ENCODE peak calls at places on chromosome 10, in seven cellular contexts. O is IMR-90, B is adrenal gland, F is A549, V is heart left ventricle, Q is uterus, A is gastrocnemius medialis. Y is an unnamed sample.

GRCh38 chr10:88670497-88670896 is 6.3 kb downstream of the LIPF start:
- DNase-seq in B (peak), Q (no peak), A (no peak), V (no peak), O (no peak), F (no peak), Y (no peak)

GRCh38 chr10:35336084-35336831 is at the start of gene CCNY:
- DNase-seq in A (peak), B (peak), O (peak), Q (peak), F (peak), V (peak), Y (peak)

GRCh38 chr10:74910604-74911355 is 84.4 kb downstream of the KAT6B start:
- DNase-seq in F (no peak), B (no peak), Q (no peak), O (peak), A (no peak), V (no peak), Y (no peak)

GRCh38 chr10:101136007-101136707 is 5.1 kb downstream of the TLX1 start:
- DNase-seq in F (no peak), Q (no peak), B (no peak), V (no peak), O (no peak), A (no peak), Y (no peak)

GRCh38 chr10:129949411-129950335 is 14.4 kb downstream of the EBF3 start:
- DNase-seq in B (no peak), O (peak), Q (peak), F (no peak), V (peak), A (peak), Y (peak)

GRCh38 chr10:8392216-8392615 is 337.7 kb downstream of the GATA3 start:
- DNase-seq in F (peak), V (no peak), A (no peak), B (no peak), Q (no peak), O (peak), Y (no peak)

GRCh38 chr10:86668297-86669165 is at the start of gene LDB3:
- DNase-seq in F (no peak), Q (peak), O (peak), B (no peak), A (peak), V (peak), Y (no peak)

GRCh38 chr10:3169271-3169670 is 3.3 kb downstream of the PITRM1 start:
- DNase-seq in V (no peak), Q (no peak), O (no peak), B (no peak), F (no peak), A (no peak), Y (peak)

GRCh38 chr10:126908225-126908624 is 3.0 kb downstream of the DOCK1 start:
- DNase-seq in B (no peak), F (no peak), Q (no peak), O (no peak), V (no peak), A (no peak), Y (no peak)

GRCh38 chr10:114491933-114492332 is 87.6 kb upstream of the AFAP1L2 start:
- DNase-seq in B (peak), F (no peak), A (no peak), Q (no peak), O (no peak), V (no peak), Y (no peak)

GRCh38 chr10:103613616-103614015 is 120.1 kb downstream of the NEURL1 start:
- DNase-seq in F (no peak), O (no peak), V (no peak), B (no peak), Q (no peak), A (peak), Y (no peak)

GRCh38 chr10:132384618-132385510 is 12.1 kb upstream of the PWWP2B start:
- DNase-seq in O (no peak), A (no peak), B (no peak), Q (peak), V (peak), F (no peak), Y (no peak)

GRCh38 chr10:89374716-89375115 is 3.1 kb upstream of the IFIT1B start:
- DNase-seq in F (no peak), O (no peak), Q (no peak), V (no peak), A (no peak), B (no peak), Y (no peak)

GRCh38 chr10:80855348-80855971 is 317.8 kb downstream of the SH2D4B start:
- DNase-seq in F (peak), O (no peak), V (no peak), A (no peak), B (peak), Q (no peak), Y (no peak)

GRCh38 chr10:24483701-24484100 is 240.0 kb downstream of the ARHGAP21 start:
- DNase-seq in F (peak), V (no peak), Q (no peak), O (peak), A (no peak), B (peak), Y (peak)

GRCh38 chr10:130728531-130729215 is 582.8 kb downstream of the TCERG1L start:
- DNase-seq in O (no peak), Q (no peak), V (no peak), F (no peak), A (no peak), B (no peak), Y (no peak)

GRCh38 chr10:120987359-120987758 is 136.2 kb downstream of the WDR11 start:
- DNase-seq in O (no peak), V (no peak), A (no peak), F (no peak), B (no peak), Q (no peak), Y (peak)

GRCh38 chr10:132893090-132893489 is 49.3 kb downstream of the CFAP46 start:
- DNase-seq in O (no peak), F (no peak), Q (peak), V (peak), B (no peak), A (no peak), Y (no peak)

GRCh38 chr10:79221110-79222051 is 125.9 kb upstream of the PPIF start:
- DNase-seq in A (no peak), O (peak), B (peak), V (peak), Q (peak), F (no peak), Y (no peak)

GRCh38 chr10:5014936-5015335 is 11.3 kb upstream of the AKR1C2 start:
- DNase-seq in Q (no peak), B (peak), V (no peak), A (no peak), F (peak), O (no peak), Y (no peak)

GRCh38 chr10:71289421-71290130 is 29.5 kb upstream of the SLC29A3 start:
- DNase-seq in B (no peak), Q (no peak), V (no peak), A (no peak), O (no peak), F (no peak), Y (no peak)

GRCh38 chr10:29555746-29556481 is 78.9 kb downstream of the SVIL start:
- DNase-seq in V (no peak), A (no peak), Q (peak), B (no peak), O (peak), F (no peak), Y (peak)

GRCh38 chr10:128274938-128275337 is 148.7 kb upstream of the MKI67 start:
- DNase-seq in V (no peak), B (peak), Q (no peak), A (peak), O (no peak), F (no peak), Y (no peak)

GRCh38 chr10:79077488-79078173 is 8.9 kb downstream of the ZMIZ1 start:
- DNase-seq in A (no peak), Q (no peak), B (no peak), F (no peak), O (no peak), V (peak), Y (no peak)

GRCh38 chr10:129956902-129957673 is 7.0 kb downstream of the EBF3 start:
- DNase-seq in A (no peak), O (no peak), F (no peak), V (no peak), B (no peak), Q (no peak), Y (no peak)

GRCh38 chr10:132516771-132517725 is 20.5 kb upstream of the INPP5A start:
- DNase-seq in Q (peak), F (peak), V (peak), A (peak), O (peak), B (peak), Y (peak)

GRCh38 chr10:68184546-68184945 is 47.4 kb downstream of the ATOH7 start:
- DNase-seq in F (no peak), A (no peak), Q (no peak), B (peak), O (no peak), V (no peak), Y (no peak)

GRCh38 chr10:90751107-90751997 is 106.5 kb downstream of the HTR7 start:
- DNase-seq in O (peak), F (peak), A (no peak), Q (no peak), B (peak), V (no peak), Y (peak)

GRCh38 chr10:71780161-71780560 is 6.8 kb upstream of the VSIR start:
- DNase-seq in Q (no peak), O (no peak), V (peak), F (no peak), A (no peak), B (no peak), Y (no peak)

GRCh38 chr10:114102253-114102652 is 58.6 kb downstream of the ADRB1 start:
- DNase-seq in F (no peak), A (no peak), B (no peak), V (no peak), O (peak), Q (no peak), Y (no peak)

GRCh38 chr10:131567279-131568162 is 256.0 kb upstream of the TCERG1L start:
- DNase-seq in F (no peak), A (no peak), V (no peak), O (no peak), B (no peak), Q (no peak), Y (no peak)

GRCh38 chr10:102752266-102752930 is 8.7 kb downstream of the WBP1L start:
- DNase-seq in V (no peak), Q (peak), O (peak), F (no peak), A (peak), B (peak), Y (peak)

GRCh38 chr10:117553815-117554172 is 11.2 kb downstream of the EMX2 start:
- DNase-seq in O (no peak), V (no peak), F (no peak), Q (no peak), A (no peak), B (no peak), Y (peak)

GRCh38 chr10:117554371-117554770 is 11.8 kb downstream of the EMX2 start:
- DNase-seq in B (no peak), O (no peak), V (no peak), A (no peak), F (no peak), Q (no peak), Y (no peak)

GRCh38 chr10:117552156-117552620 is 9.6 kb downstream of the EMX2 start:
- DNase-seq in A (no peak), V (no peak), F (no peak), O (no peak), Q (peak), B (no peak), Y (peak)

GRCh38 chr10:117552759-117553158 is 10.2 kb downstream of the EMX2 start:
- DNase-seq in Q (no peak), O (no peak), V (no peak), F (no peak), B (no peak), A (no peak), Y (peak)

GRCh38 chr10:117553171-117553814 is 10.7 kb downstream of the EMX2 start:
- DNase-seq in O (no peak), V (no peak), Q (peak), B (no peak), F (no peak), A (no peak), Y (peak)
- TF ChIP-seq CTCF in O (no peak), V (no peak), Q (peak), B (no peak), F (no peak), A (no peak), Y (no peak)

GRCh38 chr10:78038791-78039547 is 5.3 kb downstream of the RPS24 start:
- DNase-seq in B (no peak), Q (no peak), F (no peak), V (no peak), A (no peak), O (no peak), Y (no peak)

GRCh38 chr10:78042752-78043104 is 9.1 kb downstream of the RPS24 start:
- DNase-seq in F (no peak), A (no peak), O (no peak), V (no peak), B (no peak), Q (no peak), Y (no peak)

GRCh38 chr10:78042058-78042751 is 8.5 kb downstream of the RPS24 start:
- DNase-seq in V (no peak), O (no peak), B (no peak), A (no peak), Q (no peak), F (no peak), Y (no peak)

GRCh38 chr10:78039743-78040142 is 6.1 kb downstream of the RPS24 start:
- DNase-seq in A (no peak), V (no peak), F (no peak), O (no peak), Q (no peak), B (no peak), Y (no peak)

DNA sequence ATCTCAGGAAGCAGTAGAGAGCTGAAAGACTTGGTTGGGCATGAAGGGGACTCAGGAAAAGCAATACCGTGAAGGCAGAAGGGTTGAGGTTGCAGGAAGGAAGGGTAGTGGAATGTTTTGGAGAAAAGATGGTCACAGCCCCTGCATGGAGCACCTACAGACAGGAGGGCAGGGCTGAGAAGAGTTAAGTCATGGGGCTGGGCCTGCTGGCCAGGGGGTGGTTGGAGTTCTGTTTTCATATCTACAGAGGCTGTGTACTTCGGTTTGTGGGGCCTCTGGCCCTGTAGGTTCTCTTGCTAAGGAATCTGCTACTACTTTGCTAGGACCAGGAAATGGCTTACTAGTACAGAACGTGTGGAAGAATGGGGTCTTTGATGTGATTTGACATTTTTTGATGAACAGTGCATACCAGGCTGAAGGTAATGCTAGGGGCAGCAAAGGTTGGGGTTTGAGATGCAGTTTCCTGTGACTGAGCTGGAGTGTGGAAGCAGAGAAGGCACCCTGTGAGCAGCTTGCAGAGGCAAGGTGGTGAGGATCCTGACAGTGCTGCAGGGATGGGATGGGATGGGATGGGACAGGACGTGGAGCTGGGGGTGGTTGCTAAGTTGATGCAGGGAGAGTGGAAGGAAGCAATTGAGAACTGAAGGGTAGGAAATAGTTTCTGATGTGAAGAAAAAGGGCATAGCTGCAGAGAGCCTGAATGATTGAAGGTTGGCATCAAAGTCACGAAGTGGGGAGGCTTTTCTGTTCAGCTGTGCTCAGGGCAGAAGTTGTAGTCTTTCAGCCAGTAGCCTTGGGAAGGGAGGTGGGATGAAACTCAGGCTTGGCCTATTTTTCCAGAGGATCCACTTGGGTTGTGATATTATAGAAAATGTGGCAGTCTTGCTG is 7.8 kb downstream of the RPS24 start:
- DNase-seq in A (no peak), Q (no peak), B (no peak), V (no peak), O (no peak), F (no peak), Y (no peak)
- TF ChIP-seq POLR2A in A (no peak), Q (no peak), B (no peak), V (no peak), O (no peak), F (no peak), Y (no peak)

GRCh38 chr10:6163364-6164270 is 39.1 kb upstream of the PFKFB3 start:
- DNase-seq in F (peak), A (peak), Q (peak), B (peak), V (peak), O (peak), Y (peak)
- TF ChIP-seq CTCF in F (no peak), A (no peak), Q (peak), B (no peak), V (no peak), O (no peak), Y (no peak)

GRCh38 chr10:100006241-100006886 is 3.4 kb downstream of the DNMBP start:
- DNase-seq in V (no peak), B (peak), F (peak), A (no peak), O (peak), Q (peak), Y (peak)

GRCh38 chr10:100008142-100008522 is 1.6 kb downstream of the DNMBP start:
- DNase-seq in Q (no peak), F (no peak), V (no peak), O (peak), A (no peak), B (peak), Y (no peak)

GRCh38 chr10:100008708-100009282 is 952 bp downstream of the DNMBP start:
- DNase-seq in A (no peak), Q (no peak), O (no peak), V (no peak), F (no peak), B (no peak), Y (no peak)

GRCh38 chr10:100009283-100009792 is 409 bp downstream of the DNMBP start:
- DNase-seq in A (peak), B (peak), V (peak), F (peak), O (no peak), Q (no peak), Y (peak)

GRCh38 chr10:100007239-100008141 is 2.3 kb downstream of the DNMBP start:
- DNase-seq in Q (no peak), B (no peak), O (no peak), A (no peak), F (no peak), V (no peak), Y (no peak)
- TF ChIP-seq POLR2A in Q (no peak), B (no peak), O (peak), A (no peak), F (no peak), V (no peak), Y (no peak)

GRCh38 chr10:26860542-26861325 is at the start of gene ABI1:
- DNase-seq in V (peak), B (peak), O (peak), A (peak), Q (peak), F (peak), Y (peak)
- TF ChIP-seq CTCF in V (no peak), B (no peak), O (peak), A (peak), Q (no peak), F (peak), Y (no peak)

DNA sequence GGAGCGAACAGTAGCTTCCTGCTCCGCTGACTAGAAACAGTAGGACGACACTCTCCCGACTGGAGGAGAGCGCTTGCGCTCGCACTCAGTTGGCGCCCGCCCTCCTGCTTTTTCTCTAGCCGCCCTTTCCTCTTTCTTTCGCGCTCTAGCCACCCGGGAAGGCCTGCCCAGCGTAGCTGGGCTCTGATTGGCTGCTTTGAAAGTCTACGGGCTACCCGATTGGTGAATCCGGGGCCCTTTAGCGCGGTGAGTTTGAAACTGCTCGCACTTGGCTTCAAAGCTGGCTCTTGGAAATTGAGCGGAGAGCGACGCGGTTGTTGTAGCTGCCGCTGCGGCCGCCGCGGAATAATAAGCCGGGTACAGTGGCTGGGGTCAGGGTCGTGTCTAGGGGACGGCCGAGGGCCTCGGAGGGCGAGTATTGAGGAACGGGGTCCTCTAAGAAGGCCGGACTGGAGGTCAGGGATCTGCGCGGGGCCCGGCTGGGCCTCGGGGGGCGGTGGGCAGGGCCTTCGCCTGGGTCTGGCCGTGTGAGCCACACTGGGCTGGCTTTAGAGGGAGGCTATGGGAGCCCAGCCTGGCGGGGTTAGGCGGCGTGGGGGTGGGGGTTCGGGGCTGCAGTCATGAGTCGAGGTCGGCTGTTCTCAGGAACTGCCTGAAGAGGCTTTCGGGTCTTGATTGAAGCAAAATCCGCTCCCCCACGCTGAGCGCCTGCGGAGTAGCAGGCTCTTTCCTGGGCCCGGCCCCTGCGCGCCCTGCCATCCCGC is at the start of gene CDK1:
- DNase-seq in Q (peak), B (peak), F (peak), V (peak), O (peak), A (peak), Y (peak)
- TF ChIP-seq POLR2A in Q (peak), B (no peak), F (peak), V (no peak), O (peak), A (no peak), Y (no peak)

DNA sequence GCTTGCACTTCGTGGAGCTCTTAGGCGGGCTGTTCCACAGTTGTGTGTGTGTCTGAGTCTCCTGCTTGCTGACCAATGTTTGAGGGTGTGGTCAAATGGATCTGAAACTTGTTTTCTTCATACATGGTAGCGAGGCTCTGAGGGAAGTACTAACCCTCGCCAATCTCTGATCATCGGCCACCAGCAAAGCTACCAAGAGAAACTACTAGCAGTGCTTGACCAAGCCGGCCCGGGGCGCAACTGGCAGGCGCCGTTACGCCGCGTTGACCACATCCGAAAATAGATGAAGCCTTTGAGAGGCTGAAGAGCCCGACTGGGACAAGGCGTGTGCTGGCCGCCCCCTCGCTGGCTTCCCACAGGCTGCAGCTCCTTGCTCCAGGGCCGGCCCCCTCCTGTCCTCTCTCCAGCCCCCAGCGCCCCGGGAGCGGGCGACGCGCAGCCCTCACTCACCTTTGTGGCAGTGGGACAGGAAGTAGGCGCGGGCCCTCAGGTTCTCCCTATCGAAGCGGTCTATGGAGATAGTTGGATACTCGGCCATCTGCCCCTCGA is 370 bp downstream of the DCLRE1C start:
- DNase-seq in O (peak), F (peak), A (peak), V (no peak), Q (no peak), B (peak), Y (peak)
- TF ChIP-seq CTCF in O (peak), F (no peak), A (peak), V (no peak), Q (no peak), B (peak), Y (no peak)

GRCh38 chr10:123136806-123137642 is 1.3 kb downstream of the HMX3 start:
- DNase-seq in V (no peak), F (peak), B (no peak), A (no peak), Q (no peak), O (no peak), Y (no peak)
- TF ChIP-seq POLR2A in V (no peak), F (no peak), B (no peak), A (no peak), Q (no peak), O (no peak), Y (no peak)

Y was measured in lower leg skin.